ENCODE peak calls at places on chromosomes 1 and 21, in six cellular contexts. One of them, this sample, is unnamed.

GRCh38 chr1:13573586-13573985 is 10.0 kb upstream of the PDPN start:
- DNase-seq in activated naive CD4-positive, alpha-beta T cell treated with anti-CD3 and anti-CD28 coated beads for 36 hours: no peak
- DNase-seq in KG1: no peak
- DNase-seq in effector CD4-positive, alpha-beta T cell: no peak
- DNase-seq in activated T-cell treated with anti-CD3 and anti-CD28 coated beads for 24 hours: no peak
- DNase-seq in NCI-H1694: no peak
- DNase-seq in this sample: no peak

GRCh38 chr1:151905070-151905442 is 4.3 kb downstream of the THEM4 start:
- DNase-seq in activated naive CD4-positive, alpha-beta T cell treated with anti-CD3 and anti-CD28 coated beads for 36 hours: peak
- DNase-seq in KG1: peak
- DNase-seq in effector CD4-positive, alpha-beta T cell: peak
- DNase-seq in activated T-cell treated with anti-CD3 and anti-CD28 coated beads for 24 hours: peak
- DNase-seq in NCI-H1694: no peak
- DNase-seq in this sample: no peak

GRCh38 chr1:47997289-47998200 is at the start of gene TRABD2B:
- DNase-seq in activated naive CD4-positive, alpha-beta T cell treated with anti-CD3 and anti-CD28 coated beads for 36 hours: peak
- DNase-seq in KG1: peak
- DNase-seq in effector CD4-positive, alpha-beta T cell: peak
- DNase-seq in activated T-cell treated with anti-CD3 and anti-CD28 coated beads for 24 hours: peak
- DNase-seq in NCI-H1694: peak
- DNase-seq in this sample: peak

GRCh38 chr1:179550753-179551682 is 24.7 kb downstream of the NPHS2 start:
- DNase-seq in activated naive CD4-positive, alpha-beta T cell treated with anti-CD3 and anti-CD28 coated beads for 36 hours: no peak
- DNase-seq in KG1: no peak
- DNase-seq in effector CD4-positive, alpha-beta T cell: no peak
- DNase-seq in activated T-cell treated with anti-CD3 and anti-CD28 coated beads for 24 hours: no peak
- DNase-seq in NCI-H1694: no peak
- DNase-seq in this sample: no peak

GRCh38 chr1:10724052-10724494 is 72.4 kb downstream of the CASZ1 start:
- DNase-seq in activated naive CD4-positive, alpha-beta T cell treated with anti-CD3 and anti-CD28 coated beads for 36 hours: no peak
- DNase-seq in KG1: no peak
- DNase-seq in effector CD4-positive, alpha-beta T cell: no peak
- DNase-seq in activated T-cell treated with anti-CD3 and anti-CD28 coated beads for 24 hours: no peak
- DNase-seq in NCI-H1694: peak
- DNase-seq in this sample: peak

GRCh38 chr21:32381571-32381970 is 11.2 kb downstream of the URB1 start:
- DNase-seq in activated naive CD4-positive, alpha-beta T cell treated with anti-CD3 and anti-CD28 coated beads for 36 hours: no peak
- DNase-seq in KG1: no peak
- DNase-seq in effector CD4-positive, alpha-beta T cell: no peak
- DNase-seq in activated T-cell treated with anti-CD3 and anti-CD28 coated beads for 24 hours: no peak
- DNase-seq in NCI-H1694: no peak
- DNase-seq in this sample: no peak

GRCh38 chr1:226574591-226575435 is 26.2 kb downstream of the STUM start:
- DNase-seq in activated naive CD4-positive, alpha-beta T cell treated with anti-CD3 and anti-CD28 coated beads for 36 hours: no peak
- DNase-seq in KG1: no peak
- DNase-seq in effector CD4-positive, alpha-beta T cell: no peak
- DNase-seq in activated T-cell treated with anti-CD3 and anti-CD28 coated beads for 24 hours: no peak
- DNase-seq in NCI-H1694: no peak
- DNase-seq in this sample: no peak

GRCh38 chr1:213507472-213508223 is 456.6 kb downstream of the RPS6KC1 start:
- DNase-seq in activated naive CD4-positive, alpha-beta T cell treated with anti-CD3 and anti-CD28 coated beads for 36 hours: no peak
- DNase-seq in KG1: no peak
- DNase-seq in effector CD4-positive, alpha-beta T cell: no peak
- DNase-seq in activated T-cell treated with anti-CD3 and anti-CD28 coated beads for 24 hours: no peak
- DNase-seq in NCI-H1694: no peak
- DNase-seq in this sample: no peak

GRCh38 chr1:214453109-214453722 is 98.2 kb downstream of the PTPN14 start:
- DNase-seq in activated naive CD4-positive, alpha-beta T cell treated with anti-CD3 and anti-CD28 coated beads for 36 hours: no peak
- DNase-seq in KG1: no peak
- DNase-seq in effector CD4-positive, alpha-beta T cell: no peak
- DNase-seq in activated T-cell treated with anti-CD3 and anti-CD28 coated beads for 24 hours: no peak
- DNase-seq in NCI-H1694: no peak
- DNase-seq in this sample: no peak

GRCh38 chr1:220692436-220693228 is 2.5 kb downstream of the C1orf115 start:
- DNase-seq in activated naive CD4-positive, alpha-beta T cell treated with anti-CD3 and anti-CD28 coated beads for 36 hours: no peak
- DNase-seq in KG1: no peak
- DNase-seq in effector CD4-positive, alpha-beta T cell: no peak
- DNase-seq in activated T-cell treated with anti-CD3 and anti-CD28 coated beads for 24 hours: no peak
- DNase-seq in NCI-H1694: no peak
- DNase-seq in this sample: no peak

GRCh38 chr1:31651025-31651424 is 6.3 kb upstream of the PEF1 start:
- DNase-seq in activated naive CD4-positive, alpha-beta T cell treated with anti-CD3 and anti-CD28 coated beads for 36 hours: no peak
- DNase-seq in KG1: no peak
- DNase-seq in effector CD4-positive, alpha-beta T cell: no peak
- DNase-seq in activated T-cell treated with anti-CD3 and anti-CD28 coated beads for 24 hours: no peak
- DNase-seq in NCI-H1694: no peak
- DNase-seq in this sample: no peak

GRCh38 chr1:80155371-80155770 is 1148.8 kb upstream of the ADGRL4 start:
- DNase-seq in activated naive CD4-positive, alpha-beta T cell treated with anti-CD3 and anti-CD28 coated beads for 36 hours: no peak
- DNase-seq in KG1: no peak
- DNase-seq in effector CD4-positive, alpha-beta T cell: no peak
- DNase-seq in activated T-cell treated with anti-CD3 and anti-CD28 coated beads for 24 hours: no peak
- DNase-seq in NCI-H1694: no peak
- DNase-seq in this sample: peak

GRCh38 chr1:227994632-227995300 is 12.0 kb upstream of the WNT3A start:
- DNase-seq in activated naive CD4-positive, alpha-beta T cell treated with anti-CD3 and anti-CD28 coated beads for 36 hours: no peak
- DNase-seq in KG1: no peak
- DNase-seq in effector CD4-positive, alpha-beta T cell: no peak
- DNase-seq in activated T-cell treated with anti-CD3 and anti-CD28 coated beads for 24 hours: no peak
- DNase-seq in NCI-H1694: no peak
- DNase-seq in this sample: no peak

GRCh38 chr1:102628008-102628736 is 480.1 kb downstream of the COL11A1 start:
- DNase-seq in activated naive CD4-positive, alpha-beta T cell treated with anti-CD3 and anti-CD28 coated beads for 36 hours: no peak
- DNase-seq in KG1: no peak
- DNase-seq in effector CD4-positive, alpha-beta T cell: no peak
- DNase-seq in activated T-cell treated with anti-CD3 and anti-CD28 coated beads for 24 hours: no peak
- DNase-seq in NCI-H1694: peak
- DNase-seq in this sample: no peak

GRCh38 chr1:226571901-226572300 is 23.3 kb downstream of the STUM start:
- DNase-seq in activated naive CD4-positive, alpha-beta T cell treated with anti-CD3 and anti-CD28 coated beads for 36 hours: no peak
- DNase-seq in KG1: no peak
- DNase-seq in effector CD4-positive, alpha-beta T cell: no peak
- DNase-seq in activated T-cell treated with anti-CD3 and anti-CD28 coated beads for 24 hours: no peak
- DNase-seq in NCI-H1694: no peak
- DNase-seq in this sample: no peak

GRCh38 chr1:147236959-147237791 is 5.3 kb upstream of the CHD1L start:
- DNase-seq in activated naive CD4-positive, alpha-beta T cell treated with anti-CD3 and anti-CD28 coated beads for 36 hours: no peak
- DNase-seq in KG1: no peak
- DNase-seq in effector CD4-positive, alpha-beta T cell: no peak
- DNase-seq in activated T-cell treated with anti-CD3 and anti-CD28 coated beads for 24 hours: no peak
- DNase-seq in NCI-H1694: no peak
- DNase-seq in this sample: no peak

GRCh38 chr1:94543003-94543402 is 1.4 kb upstream of the F3 start:
- DNase-seq in activated naive CD4-positive, alpha-beta T cell treated with anti-CD3 and anti-CD28 coated beads for 36 hours: no peak
- DNase-seq in KG1: no peak
- DNase-seq in effector CD4-positive, alpha-beta T cell: no peak
- DNase-seq in activated T-cell treated with anti-CD3 and anti-CD28 coated beads for 24 hours: no peak
- DNase-seq in NCI-H1694: no peak
- DNase-seq in this sample: no peak

GRCh38 chr1:248114890-248115289 is 19.9 kb downstream of the OR2L13 start:
- DNase-seq in activated naive CD4-positive, alpha-beta T cell treated with anti-CD3 and anti-CD28 coated beads for 36 hours: no peak
- DNase-seq in KG1: no peak
- DNase-seq in effector CD4-positive, alpha-beta T cell: no peak
- DNase-seq in activated T-cell treated with anti-CD3 and anti-CD28 coated beads for 24 hours: no peak
- DNase-seq in NCI-H1694: no peak
- DNase-seq in this sample: no peak

GRCh38 chr1:212667223-212668139 is 32.2 kb downstream of the BATF3 start:
- DNase-seq in activated naive CD4-positive, alpha-beta T cell treated with anti-CD3 and anti-CD28 coated beads for 36 hours: no peak
- DNase-seq in KG1: no peak
- DNase-seq in effector CD4-positive, alpha-beta T cell: no peak
- DNase-seq in activated T-cell treated with anti-CD3 and anti-CD28 coated beads for 24 hours: no peak
- DNase-seq in NCI-H1694: peak
- DNase-seq in this sample: peak

GRCh38 chr1:23923592-23924495 is 10.7 kb upstream of the CNR2 start:
- DNase-seq in activated naive CD4-positive, alpha-beta T cell treated with anti-CD3 and anti-CD28 coated beads for 36 hours: no peak
- DNase-seq in KG1: no peak
- DNase-seq in effector CD4-positive, alpha-beta T cell: no peak
- DNase-seq in activated T-cell treated with anti-CD3 and anti-CD28 coated beads for 24 hours: no peak
- DNase-seq in NCI-H1694: no peak
- DNase-seq in this sample: no peak

GRCh38 chr21:27776925-27777553 is 810.2 kb upstream of the ADAMTS5 start:
- DNase-seq in activated naive CD4-positive, alpha-beta T cell treated with anti-CD3 and anti-CD28 coated beads for 36 hours: no peak
- DNase-seq in KG1: no peak
- DNase-seq in effector CD4-positive, alpha-beta T cell: no peak
- DNase-seq in activated T-cell treated with anti-CD3 and anti-CD28 coated beads for 24 hours: no peak
- DNase-seq in NCI-H1694: no peak
- DNase-seq in this sample: no peak

GRCh38 chr1:186617860-186618780 is 62.1 kb downstream of the PTGS2 start:
- DNase-seq in activated naive CD4-positive, alpha-beta T cell treated with anti-CD3 and anti-CD28 coated beads for 36 hours: peak
- DNase-seq in KG1: peak
- DNase-seq in effector CD4-positive, alpha-beta T cell: no peak
- DNase-seq in activated T-cell treated with anti-CD3 and anti-CD28 coated beads for 24 hours: peak
- DNase-seq in NCI-H1694: no peak
- DNase-seq in this sample: no peak

GRCh38 chr1:245609354-245609753 is 454.6 kb downstream of the KIF26B start:
- DNase-seq in activated naive CD4-positive, alpha-beta T cell treated with anti-CD3 and anti-CD28 coated beads for 36 hours: no peak
- DNase-seq in KG1: no peak
- DNase-seq in effector CD4-positive, alpha-beta T cell: no peak
- DNase-seq in activated T-cell treated with anti-CD3 and anti-CD28 coated beads for 24 hours: no peak
- DNase-seq in NCI-H1694: no peak
- DNase-seq in this sample: no peak

GRCh38 chr1:227440167-227440566 is 121.9 kb upstream of the CDC42BPA start:
- DNase-seq in activated naive CD4-positive, alpha-beta T cell treated with anti-CD3 and anti-CD28 coated beads for 36 hours: no peak
- DNase-seq in KG1: no peak
- DNase-seq in effector CD4-positive, alpha-beta T cell: no peak
- DNase-seq in activated T-cell treated with anti-CD3 and anti-CD28 coated beads for 24 hours: no peak
- DNase-seq in NCI-H1694: no peak
- DNase-seq in this sample: no peak

GRCh38 chr21:28391938-28392337 is 600.7 kb downstream of the LTN1 start:
- DNase-seq in activated naive CD4-positive, alpha-beta T cell treated with anti-CD3 and anti-CD28 coated beads for 36 hours: no peak
- DNase-seq in KG1: no peak
- DNase-seq in effector CD4-positive, alpha-beta T cell: no peak
- DNase-seq in activated T-cell treated with anti-CD3 and anti-CD28 coated beads for 24 hours: no peak
- DNase-seq in NCI-H1694: no peak
- DNase-seq in this sample: no peak

GRCh38 chr1:11485191-11485590 is 6.2 kb downstream of the DISP3 start:
- DNase-seq in activated naive CD4-positive, alpha-beta T cell treated with anti-CD3 and anti-CD28 coated beads for 36 hours: no peak
- DNase-seq in KG1: no peak
- DNase-seq in effector CD4-positive, alpha-beta T cell: no peak
- DNase-seq in activated T-cell treated with anti-CD3 and anti-CD28 coated beads for 24 hours: no peak
- DNase-seq in NCI-H1694: peak
- DNase-seq in this sample: peak

GRCh38 chr1:159916240-159917051 is 8.9 kb downstream of the TAGLN2 start:
- DNase-seq in activated naive CD4-positive, alpha-beta T cell treated with anti-CD3 and anti-CD28 coated beads for 36 hours: no peak
- DNase-seq in KG1: no peak
- DNase-seq in effector CD4-positive, alpha-beta T cell: no peak
- DNase-seq in activated T-cell treated with anti-CD3 and anti-CD28 coated beads for 24 hours: no peak
- DNase-seq in NCI-H1694: no peak
- DNase-seq in this sample: peak